ENCODE peak calls at places on chromosome 20, in ten cellular contexts. One of them, this sample, is unnamed.
A peak's percentile ranks its signal among the peaks of the same experiment; 100 is the strongest.

GRCh38 chr20:31951530-31952453 is at the start of gene PDRG1:
- DNase-seq in cardiac muscle cell: peak; percentile 99
- DNase-seq in Karpas-422: peak; percentile 98
- DNase-seq in aorta: peak; percentile 96
- DNase-seq in sigmoid colon: peak; percentile 97
- DNase-seq in right cardiac atrium: peak; percentile 99
- DNase-seq in IMR-90: peak; percentile 93
- DNase-seq in fibroblast of lung: peak; percentile 94
- DNase-seq in RWPE1: peak; percentile 98
- DNase-seq in SK-N-MC: peak; percentile 70
- DNase-seq in this sample: peak; percentile 99

GRCh38 chr20:56506103-56506502 is 18.4 kb upstream of the FAM209A start:
- DNase-seq in fibroblast of lung: no peak
- DNase-seq in cardiac muscle cell: no peak
- DNase-seq in SK-N-MC: no peak
- DNase-seq in sigmoid colon: no peak
- DNase-seq in RWPE1: no peak
- DNase-seq in aorta: no peak
- DNase-seq in right cardiac atrium: no peak
- DNase-seq in IMR-90: no peak
- DNase-seq in Karpas-422: no peak
- DNase-seq in this sample: no peak

GRCh38 chr20:25399038-25399430 is 8.4 kb upstream of the ABHD12 start:
- DNase-seq in RWPE1: peak; percentile 65
- DNase-seq in IMR-90: peak; percentile 83
- DNase-seq in right cardiac atrium: no peak
- DNase-seq in SK-N-MC: peak; percentile 47
- DNase-seq in fibroblast of lung: peak; percentile 89
- DNase-seq in sigmoid colon: no peak
- DNase-seq in aorta: no peak
- DNase-seq in Karpas-422: peak; percentile 80
- DNase-seq in cardiac muscle cell: peak; percentile 76
- DNase-seq in this sample: peak; percentile 66

GRCh38 chr20:57578476-57579165 is 17.7 kb downstream of the PCK1 start:
- DNase-seq in SK-N-MC: no peak
- DNase-seq in sigmoid colon: no peak
- DNase-seq in Karpas-422: no peak
- DNase-seq in RWPE1: no peak
- DNase-seq in cardiac muscle cell: no peak
- DNase-seq in right cardiac atrium: no peak
- DNase-seq in IMR-90: no peak
- DNase-seq in aorta: no peak
- DNase-seq in fibroblast of lung: no peak
- DNase-seq in this sample: no peak

GRCh38 chr20:45406260-45407066 is 1.6 kb upstream of the DBNDD2 start:
- DNase-seq in RWPE1: peak; percentile 77
- DNase-seq in IMR-90: no peak
- DNase-seq in cardiac muscle cell: peak; percentile 72
- DNase-seq in aorta: peak; percentile 87
- DNase-seq in Karpas-422: no peak
- DNase-seq in fibroblast of lung: no peak
- DNase-seq in sigmoid colon: peak; percentile 91
- DNase-seq in right cardiac atrium: peak; percentile 95
- DNase-seq in SK-N-MC: no peak
- DNase-seq in this sample: no peak

GRCh38 chr20:32578840-32579239 is 6.3 kb downstream of the NOL4L start:
- DNase-seq in IMR-90: no peak
- DNase-seq in SK-N-MC: no peak
- DNase-seq in aorta: no peak
- DNase-seq in cardiac muscle cell: no peak
- DNase-seq in sigmoid colon: no peak
- DNase-seq in right cardiac atrium: peak; percentile 21
- DNase-seq in fibroblast of lung: no peak
- DNase-seq in RWPE1: no peak
- DNase-seq in Karpas-422: no peak
- DNase-seq in this sample: no peak

GRCh38 chr20:17636523-17637412 is 45.3 kb downstream of the RRBP1 start:
- DNase-seq in cardiac muscle cell: peak; percentile 77
- DNase-seq in RWPE1: no peak
- DNase-seq in right cardiac atrium: peak; percentile 89
- DNase-seq in IMR-90: no peak
- DNase-seq in aorta: peak; percentile 56
- DNase-seq in sigmoid colon: no peak
- DNase-seq in fibroblast of lung: no peak
- DNase-seq in Karpas-422: no peak
- DNase-seq in SK-N-MC: no peak
- DNase-seq in this sample: no peak

GRCh38 chr20:59154317-59155013 is 9.2 kb upstream of the ZNF831 start:
- DNase-seq in RWPE1: no peak
- DNase-seq in right cardiac atrium: no peak
- DNase-seq in Karpas-422: no peak
- DNase-seq in fibroblast of lung: no peak
- DNase-seq in IMR-90: no peak
- DNase-seq in aorta: no peak
- DNase-seq in cardiac muscle cell: no peak
- DNase-seq in SK-N-MC: no peak
- DNase-seq in sigmoid colon: no peak
- DNase-seq in this sample: no peak

GRCh38 chr20:58457083-58457680 is 58.0 kb downstream of the APCDD1L start:
- DNase-seq in IMR-90: peak; percentile 97
- DNase-seq in sigmoid colon: no peak
- DNase-seq in aorta: no peak
- DNase-seq in fibroblast of lung: peak; percentile 52
- DNase-seq in SK-N-MC: no peak
- DNase-seq in cardiac muscle cell: no peak
- DNase-seq in Karpas-422: no peak
- DNase-seq in right cardiac atrium: no peak
- DNase-seq in RWPE1: peak; percentile 83
- DNase-seq in this sample: no peak

DNA sequence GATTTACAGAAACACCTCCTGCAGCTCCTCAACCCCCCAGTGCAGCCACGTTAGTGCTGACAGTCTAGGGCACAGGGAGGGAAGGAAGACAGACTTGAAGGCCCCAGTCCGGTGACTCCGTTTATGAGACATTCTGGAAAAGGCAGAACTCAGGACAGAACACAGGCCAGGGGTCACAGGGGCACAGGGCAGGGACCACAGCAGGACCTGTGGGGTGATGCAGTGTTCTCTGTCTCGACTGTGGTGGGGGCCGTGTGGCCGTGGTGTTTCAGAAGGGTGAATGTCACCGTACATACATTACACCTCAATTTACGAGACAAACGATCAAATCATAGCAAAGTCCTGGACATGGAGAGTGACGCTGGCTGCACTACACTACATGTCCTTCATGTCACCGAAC is 11.3 kb downstream of the BHLHE23 start:
- DNase-seq in RWPE1: no peak
- DNase-seq in right cardiac atrium: no peak
- DNase-seq in aorta: no peak
- DNase-seq in SK-N-MC: no peak
- DNase-seq in fibroblast of lung: no peak
- DNase-seq in IMR-90: no peak
- DNase-seq in sigmoid colon: no peak
- DNase-seq in cardiac muscle cell: no peak
- DNase-seq in Karpas-422: no peak
- DNase-seq in this sample: no peak
- H3K27ac ChIP-seq in RWPE1: no peak overlapping the region
- H3K27ac ChIP-seq in right cardiac atrium: no peak overlapping the region
- H3K27ac ChIP-seq in aorta: no peak overlapping the region
- H3K27ac ChIP-seq in SK-N-MC: no peak overlapping the region
- H3K27ac ChIP-seq in fibroblast of lung: no peak overlapping the region
- H3K27ac ChIP-seq in IMR-90: no peak overlapping the region
- H3K27ac ChIP-seq in sigmoid colon: no peak overlapping the region
- H3K27ac ChIP-seq in cardiac muscle cell: no peak overlapping the region
- H3K27ac ChIP-seq in Karpas-422: no peak overlapping the region
- H3K27ac ChIP-seq in this sample: no peak overlapping the region

DNA sequence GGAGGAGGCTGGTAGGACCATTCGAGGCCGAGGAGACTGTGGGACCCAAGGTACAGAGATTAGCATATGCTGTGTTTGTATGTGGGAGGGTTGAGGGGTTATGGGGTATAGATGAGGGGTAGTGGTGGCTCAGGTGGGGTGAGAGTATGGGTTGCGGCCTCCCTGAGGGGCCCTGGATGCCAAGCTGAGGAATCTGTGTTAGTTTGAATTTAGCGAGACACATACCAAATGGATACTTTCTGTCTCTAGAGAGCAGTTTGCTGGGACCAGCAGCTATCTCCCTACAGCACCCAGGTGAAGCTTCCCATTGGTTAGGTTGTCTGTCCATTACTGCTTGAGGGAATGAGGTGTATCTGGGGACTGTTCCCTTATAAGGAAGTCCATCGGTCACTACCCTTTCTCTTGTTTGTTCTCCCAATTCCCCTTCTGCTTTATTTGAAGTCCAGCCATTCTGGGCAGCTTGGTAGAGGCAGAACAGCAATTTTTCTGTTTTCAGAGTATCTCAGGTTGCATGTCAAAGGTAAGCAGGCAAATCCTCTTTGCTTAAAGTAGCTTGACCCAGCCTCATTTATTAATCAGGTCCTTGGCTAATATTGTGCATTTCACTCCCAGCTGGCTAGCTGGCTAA is 15.2 kb downstream of the CHMP4B start:
- DNase-seq in aorta: no peak
- DNase-seq in RWPE1: no peak
- DNase-seq in IMR-90: no peak
- DNase-seq in right cardiac atrium: no peak
- DNase-seq in Karpas-422: no peak
- DNase-seq in cardiac muscle cell: no peak
- DNase-seq in sigmoid colon: no peak
- DNase-seq in fibroblast of lung: no peak
- DNase-seq in SK-N-MC: no peak
- DNase-seq in this sample: no peak
- H3K27ac ChIP-seq in aorta: peak overlapping the region; percentile 48
- H3K27ac ChIP-seq in RWPE1: no peak overlapping the region
- H3K27ac ChIP-seq in IMR-90: no peak overlapping the region
- H3K27ac ChIP-seq in right cardiac atrium: no peak overlapping the region
- H3K27ac ChIP-seq in Karpas-422: no peak overlapping the region
- H3K27ac ChIP-seq in cardiac muscle cell: peak overlapping the region; percentile 58
- H3K27ac ChIP-seq in sigmoid colon: peak overlapping the region; percentile 36
- H3K27ac ChIP-seq in fibroblast of lung: no peak overlapping the region
- H3K27ac ChIP-seq in SK-N-MC: no peak overlapping the region
- H3K27ac ChIP-seq in this sample: peak overlapping the region; percentile 52

GRCh38 chr20:9163995-9164394 is 95.1 kb downstream of the PLCB4 start:
- DNase-seq in SK-N-MC: no peak
- DNase-seq in fibroblast of lung: no peak
- DNase-seq in right cardiac atrium: no peak
- DNase-seq in cardiac muscle cell: no peak
- DNase-seq in IMR-90: no peak
- DNase-seq in Karpas-422: no peak
- DNase-seq in RWPE1: no peak
- DNase-seq in aorta: no peak
- DNase-seq in sigmoid colon: no peak
- DNase-seq in this sample: no peak

GRCh38 chr20:9169409-9169808 is 100.5 kb downstream of the PLCB4 start:
- DNase-seq in fibroblast of lung: no peak
- DNase-seq in SK-N-MC: no peak
- DNase-seq in RWPE1: no peak
- DNase-seq in cardiac muscle cell: no peak
- DNase-seq in sigmoid colon: no peak
- DNase-seq in right cardiac atrium: no peak
- DNase-seq in aorta: no peak
- DNase-seq in Karpas-422: no peak
- DNase-seq in IMR-90: no peak
- DNase-seq in this sample: no peak

GRCh38 chr20:9161308-9161707 is 92.4 kb downstream of the PLCB4 start:
- DNase-seq in aorta: no peak
- DNase-seq in fibroblast of lung: no peak
- DNase-seq in RWPE1: no peak
- DNase-seq in cardiac muscle cell: no peak
- DNase-seq in Karpas-422: no peak
- DNase-seq in sigmoid colon: no peak
- DNase-seq in SK-N-MC: no peak
- DNase-seq in right cardiac atrium: no peak
- DNase-seq in IMR-90: no peak
- DNase-seq in this sample: no peak

GRCh38 chr20:9160760-9161159 is 91.9 kb downstream of the PLCB4 start:
- DNase-seq in sigmoid colon: no peak
- DNase-seq in right cardiac atrium: no peak
- DNase-seq in cardiac muscle cell: peak; percentile 50
- DNase-seq in fibroblast of lung: no peak
- DNase-seq in Karpas-422: no peak
- DNase-seq in aorta: no peak
- DNase-seq in RWPE1: no peak
- DNase-seq in IMR-90: no peak
- DNase-seq in SK-N-MC: peak; percentile 67
- DNase-seq in this sample: no peak

DNA sequence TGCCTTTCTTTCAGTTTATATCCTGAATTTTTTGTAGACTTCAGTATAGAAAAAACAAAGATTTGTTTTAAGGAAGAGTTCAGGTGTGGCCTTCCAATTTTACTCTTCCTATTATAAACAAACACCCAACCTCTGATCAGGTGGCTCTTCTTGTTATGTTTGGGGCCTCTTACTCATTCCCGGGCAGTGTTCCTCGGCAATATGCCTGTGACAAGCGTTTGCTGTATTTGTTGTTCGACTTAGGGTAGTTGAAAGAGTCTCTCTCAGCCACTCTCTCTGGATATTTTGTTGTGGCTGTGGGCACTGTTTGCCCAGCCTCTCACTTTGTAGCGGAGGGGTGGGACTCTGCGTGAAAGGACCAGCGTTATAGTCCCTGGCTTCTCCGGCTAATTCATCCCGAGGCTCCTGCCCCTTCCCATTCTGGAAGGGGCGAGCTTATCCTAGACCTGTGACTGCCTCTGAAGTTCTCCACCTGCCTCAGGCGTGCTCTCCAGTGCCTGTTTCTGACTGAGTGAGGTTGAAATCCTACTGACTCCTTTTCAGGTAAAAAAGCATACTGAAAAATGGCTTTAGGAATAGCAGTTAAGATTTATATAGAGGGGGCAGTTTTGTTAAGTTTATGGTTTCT is 97.4 kb downstream of the PLCB4 start:
- DNase-seq in RWPE1: no peak
- DNase-seq in Karpas-422: no peak
- DNase-seq in cardiac muscle cell: no peak
- DNase-seq in right cardiac atrium: no peak
- DNase-seq in fibroblast of lung: no peak
- DNase-seq in SK-N-MC: no peak
- DNase-seq in aorta: no peak
- DNase-seq in sigmoid colon: no peak
- DNase-seq in IMR-90: no peak
- DNase-seq in this sample: no peak
- H3K27ac ChIP-seq in RWPE1: no peak overlapping the region
- H3K27ac ChIP-seq in Karpas-422: no peak overlapping the region
- H3K27ac ChIP-seq in cardiac muscle cell: no peak overlapping the region
- H3K27ac ChIP-seq in right cardiac atrium: no peak overlapping the region
- H3K27ac ChIP-seq in fibroblast of lung: no peak overlapping the region
- H3K27ac ChIP-seq in SK-N-MC: no peak overlapping the region
- H3K27ac ChIP-seq in aorta: no peak overlapping the region
- H3K27ac ChIP-seq in sigmoid colon: no peak overlapping the region
- H3K27ac ChIP-seq in IMR-90: no peak overlapping the region
- H3K27ac ChIP-seq in this sample: no peak overlapping the region

GRCh38 chr20:60999256-60999655 is 252.8 kb upstream of the CDH4 start:
- DNase-seq in RWPE1: no peak
- DNase-seq in IMR-90: no peak
- DNase-seq in sigmoid colon: no peak
- DNase-seq in cardiac muscle cell: no peak
- DNase-seq in SK-N-MC: no peak
- DNase-seq in fibroblast of lung: peak; percentile 80
- DNase-seq in right cardiac atrium: no peak
- DNase-seq in aorta: no peak
- DNase-seq in Karpas-422: no peak
- DNase-seq in this sample: no peak
- H3K27ac ChIP-seq in RWPE1: no peak overlapping the region
- H3K27ac ChIP-seq in IMR-90: no peak overlapping the region
- H3K27ac ChIP-seq in sigmoid colon: no peak overlapping the region
- H3K27ac ChIP-seq in cardiac muscle cell: no peak overlapping the region
- H3K27ac ChIP-seq in SK-N-MC: no peak overlapping the region
- H3K27ac ChIP-seq in fibroblast of lung: no peak overlapping the region
- H3K27ac ChIP-seq in right cardiac atrium: no peak overlapping the region
- H3K27ac ChIP-seq in aorta: no peak overlapping the region
- H3K27ac ChIP-seq in Karpas-422: no peak overlapping the region
- H3K27ac ChIP-seq in this sample: no peak overlapping the region

This sample was measured in OCI-LY7.